ENCODE peak calls at places on chromosomes 12 and 14, in seven cellular contexts. M is T-cell, F is fibroblast of mammary gland, B is neural crest cell, T is left ventricle myocardium inferior, S is HFFc6, G is caudate nucleus. O is an unnamed sample.

GRCh38 chr12:4153343-4153892 is 120.1 kb upstream of the CCND2 start:
- DNase-seq in M (no peak), F (no peak), B (no peak), T (no peak), S (no peak), G (no peak), O (no peak)

GRCh38 chr12:56955631-56956256 is 1.7 kb downstream of the RDH16 start:
- DNase-seq in M (no peak), F (peak), B (no peak), T (no peak), S (no peak), G (no peak), O (no peak)

GRCh38 chr12:132130690-132131089 is 13.4 kb downstream of the DDX51 start:
- DNase-seq in M (no peak), F (no peak), B (no peak), T (no peak), S (no peak), G (no peak), O (no peak)

GRCh38 chr12:9615420-9616135 is 7.9 kb upstream of the KLRB1 start:
- DNase-seq in M (no peak), F (no peak), B (no peak), T (no peak), S (no peak), G (no peak), O (peak)

GRCh38 chr14:68231832-68232642 is 412.5 kb downstream of the RAD51B start:
- DNase-seq in M (no peak), F (peak), B (no peak), T (no peak), S (peak), G (no peak), O (peak)

GRCh38 chr12:71085575-71085974 is 72.2 kb downstream of the TSPAN8 start:
- DNase-seq in M (no peak), F (no peak), B (no peak), T (no peak), S (no peak), G (no peak), O (no peak)

GRCh38 chr12:110689601-110690430 is 901 bp upstream of the HVCN1 start:
- DNase-seq in M (peak), F (peak), B (no peak), T (peak), S (no peak), G (no peak), O (peak)

GRCh38 chr12:7581609-7582008 is 78.0 kb upstream of the CD163 start:
- DNase-seq in M (no peak), F (no peak), B (no peak), T (no peak), S (no peak), G (no peak), O (no peak)

GRCh38 chr12:122977153-122977552 is 2.1 kb downstream of the OGFOD2 start:
- DNase-seq in M (no peak), F (no peak), B (no peak), T (no peak), S (no peak), G (no peak), O (no peak)

GRCh38 chr12:89817501-89818226 is 109.0 kb upstream of the ATP2B1 start:
- DNase-seq in M (no peak), F (no peak), B (no peak), T (no peak), S (no peak), G (no peak), O (peak)

GRCh38 chr12:65517656-65518210 is 239.2 kb downstream of the MSRB3 start:
- DNase-seq in M (no peak), F (no peak), B (no peak), T (no peak), S (no peak), G (no peak), O (no peak)